ENCODE peak calls at places on chromosomes 11 and 22, in five cellular contexts. A is body of pancreas, R is IMR-90, M is Peyer's patch, I is cardiac muscle cell. H is an unnamed sample.
A peak's percentile ranks its signal among the peaks of the same experiment; 100 is the strongest.

GRCh38 chr22:27242111-27242436 is 559.5 kb downstream of the MN1 start:
- DNase-seq in I (no peak), R (no peak), A (no peak), M (no peak), H (no peak)

GRCh38 chr22:41448189-41448808 is 1.7 kb upstream of the TOB2 start:
- DNase-seq in A (peak; percentile 98), I (peak; percentile 100), R (peak; percentile 99), M (peak; percentile 92), H (peak; percentile 96)

GRCh38 chr11:3090096-3090901 is 33.1 kb upstream of the CARS1 start:
- DNase-seq in M (no peak), A (no peak), R (no peak), I (no peak), H (no peak)

GRCh38 chr11:114258696-114259095 is 37.5 kb upstream of the NNMT start:
- DNase-seq in M (peak; percentile 55), R (no peak), I (no peak), A (no peak), H (no peak)

GRCh38 chr11:8768625-8769333 is 86.2 kb downstream of the RPL27A start:
- DNase-seq in I (peak; percentile 56), M (no peak), R (peak; percentile 89), A (peak; percentile 64), H (peak; percentile 64)

GRCh38 chr11:114319716-114320328 is 23.6 kb downstream of the NNMT start:
- DNase-seq in R (no peak), M (no peak), I (peak; percentile 23), A (no peak), H (no peak)

GRCh38 chr11:19890308-19890707 is 177.7 kb downstream of the NAV2 start:
- DNase-seq in M (no peak), R (peak; percentile 88), I (peak; percentile 84), A (no peak), H (no peak)

GRCh38 chr11:67051494-67051893 is 5.2 kb upstream of the RHOD start:
- DNase-seq in I (no peak), R (no peak), M (no peak), A (no peak), H (no peak)

GRCh38 chr11:7672960-7673723 is at the start of gene CYB5R2:
- DNase-seq in A (peak; percentile 74), M (peak; percentile 61), I (peak; percentile 80), R (peak; percentile 5), H (peak; percentile 70)

GRCh38 chr11:2992234-2992999 is at the start of gene NAP1L4:
- DNase-seq in M (peak; percentile 97), A (peak; percentile 97), I (peak; percentile 97), R (peak; percentile 95), H (peak; percentile 97)

GRCh38 chr11:45886816-45887520 is 1.5 kb downstream of the MAPK8IP1 start:
- DNase-seq in M (no peak), I (no peak), R (no peak), A (no peak), H (no peak)

GRCh38 chr11:45889966-45890365 is 4.5 kb downstream of the MAPK8IP1 start:
- DNase-seq in R (no peak), A (no peak), I (no peak), M (no peak), H (no peak)

GRCh38 chr11:45890886-45891550 is 5.6 kb downstream of the MAPK8IP1 start:
- DNase-seq in R (no peak), M (no peak), I (no peak), A (no peak), H (no peak)

GRCh38 chr11:45887587-45887986 is 2.1 kb downstream of the MAPK8IP1 start:
- DNase-seq in R (no peak), I (no peak), A (no peak), M (no peak), H (no peak)

GRCh38 chr11:45889555-45889954 is 4.1 kb downstream of the MAPK8IP1 start:
- DNase-seq in R (no peak), A (no peak), I (no peak), M (no peak), H (no peak)
- H3K4me3 ChIP-seq in R (no peak overlapping the region), A (no peak overlapping the region), I (no peak overlapping the region), M (no peak overlapping the region), H (no peak overlapping the region)

GRCh38 chr11:44992774-44993173 is 42.1 kb upstream of the TP53I11 start:
- DNase-seq in M (no peak), I (no peak), A (no peak), R (no peak), H (no peak)

GRCh38 chr11:44988981-44989635 is 38.4 kb upstream of the TP53I11 start:
- DNase-seq in M (no peak), A (no peak), R (no peak), I (no peak), H (no peak)

GRCh38 chr11:44989831-44990566 is 39.3 kb upstream of the TP53I11 start:
- DNase-seq in R (no peak), I (peak; percentile 62), M (no peak), A (peak; percentile 89), H (no peak)

GRCh38 chr11:44992181-44992582 is 41.5 kb upstream of the TP53I11 start:
- DNase-seq in A (peak; percentile 92), R (no peak), I (no peak), M (no peak), H (no peak)

GRCh38 chr11:44990665-44991064 is 40.0 kb upstream of the TP53I11 start:
- DNase-seq in A (no peak), M (no peak), R (no peak), I (no peak), H (no peak)
- H3K27me3 ChIP-seq in A (no peaks in the 10 kb centered on the region), M (no peaks in the 10 kb centered on the region), R (peaks cover 58% of the 10 kb centered on the region), I (no peaks in the 10 kb centered on the region), H (no peaks in the 10 kb centered on the region)

GRCh38 chr11:65425971-65426838 is 3.6 kb downstream of the NEAT1 start:
- DNase-seq in R (peak; percentile 89), I (peak; percentile 80), A (no peak), M (peak; percentile 10), H (no peak)
- TF ChIP-seq CTCF in R (no peak), I (no peak), A (no peak), M (no peak), H (no peak)

DNA sequence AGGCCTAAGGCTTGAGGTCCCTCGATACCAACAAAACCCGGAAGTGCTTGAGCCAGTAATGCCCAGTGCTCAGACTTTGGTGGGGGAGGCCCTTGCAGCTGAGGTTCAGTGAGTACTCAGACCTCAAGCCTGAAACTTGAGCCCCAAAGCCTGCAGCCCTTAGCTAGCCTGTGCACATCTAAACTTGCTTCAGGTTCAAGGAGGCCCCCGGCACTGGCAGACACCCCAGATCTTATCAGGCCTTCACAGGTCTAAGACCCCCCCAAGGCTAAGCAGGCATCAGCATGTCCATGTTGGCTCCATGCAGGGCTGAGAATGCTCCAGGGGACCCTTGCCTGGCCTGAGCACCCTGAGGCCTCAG is 993 bp upstream of the CASTOR1 start:
- DNase-seq in M (no peak), A (peak; percentile 21), I (no peak), R (peak; percentile 23), H (peak; percentile 49)
- H3K4me3 ChIP-seq in M (peak overlapping the region; percentile 60), A (no peak overlapping the region), I (no peak overlapping the region), R (no peak overlapping the region), H (no peak overlapping the region)

GRCh38 chr22:35930933-35931332 is 97.7 kb downstream of the RBFOX2 start:
- DNase-seq in R (peak; percentile 80), M (no peak), I (peak; percentile 87), A (peak; percentile 68), H (peak; percentile 3)
- H3K27me3 ChIP-seq in R (no peaks in the 10 kb centered on the region), M (no peaks in the 10 kb centered on the region), I (no peaks in the 10 kb centered on the region), A (no peaks in the 10 kb centered on the region), H (no peaks in the 10 kb centered on the region)

DNA sequence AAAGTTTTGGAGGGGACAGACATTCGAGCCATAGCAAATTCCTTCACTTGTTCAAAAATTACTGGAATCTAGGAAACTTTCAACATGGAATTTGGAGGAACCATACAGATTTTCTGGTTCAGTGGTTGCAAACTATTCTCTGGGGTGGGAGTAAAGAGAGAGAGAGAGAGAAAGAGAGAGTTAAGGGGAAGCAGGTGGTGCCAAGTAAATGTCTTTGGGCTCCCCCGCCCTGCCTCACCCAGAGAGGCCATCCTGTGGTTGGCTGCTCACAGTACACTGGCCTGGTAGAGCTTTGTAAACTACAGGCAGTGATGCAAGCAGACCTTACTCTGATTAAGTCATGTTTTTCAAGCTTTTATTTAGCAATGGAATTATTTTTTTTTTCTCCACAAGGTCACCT is 82.6 kb downstream of the ADAMTS15 start:
- DNase-seq in A (no peak), R (no peak), I (peak; percentile 39), M (no peak), H (peak; percentile 93)
- TF ChIP-seq CTCF in A (no peak), R (peak; percentile 4), I (peak; percentile 12), M (no peak), H (peak; percentile 36)

DNA sequence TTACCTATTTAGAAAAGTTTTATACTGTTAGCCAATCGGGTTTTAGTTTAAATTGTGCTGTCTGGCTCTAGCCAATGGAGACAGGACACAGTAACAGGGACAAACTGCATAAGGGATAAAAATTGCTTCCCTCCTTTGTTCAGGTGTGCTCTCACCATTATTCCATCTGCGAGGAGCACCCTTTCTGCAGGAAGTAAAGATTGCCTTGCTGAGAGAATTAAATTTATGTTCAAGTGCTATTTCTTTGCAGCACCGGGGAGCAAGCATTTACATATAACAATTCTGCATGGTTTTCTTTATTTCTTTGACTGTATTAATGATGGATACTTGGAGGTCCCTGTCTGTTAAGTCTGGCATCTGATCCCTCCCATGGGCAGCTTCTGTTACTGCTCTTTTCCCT is 80.5 kb downstream of the BRD1 start:
- DNase-seq in A (no peak), M (no peak), I (no peak), R (no peak), H (no peak)
- H3K4me3 ChIP-seq in A (no peak overlapping the region), M (no peak overlapping the region), I (no peak overlapping the region), R (no peak overlapping the region), H (no peak overlapping the region)

DNA sequence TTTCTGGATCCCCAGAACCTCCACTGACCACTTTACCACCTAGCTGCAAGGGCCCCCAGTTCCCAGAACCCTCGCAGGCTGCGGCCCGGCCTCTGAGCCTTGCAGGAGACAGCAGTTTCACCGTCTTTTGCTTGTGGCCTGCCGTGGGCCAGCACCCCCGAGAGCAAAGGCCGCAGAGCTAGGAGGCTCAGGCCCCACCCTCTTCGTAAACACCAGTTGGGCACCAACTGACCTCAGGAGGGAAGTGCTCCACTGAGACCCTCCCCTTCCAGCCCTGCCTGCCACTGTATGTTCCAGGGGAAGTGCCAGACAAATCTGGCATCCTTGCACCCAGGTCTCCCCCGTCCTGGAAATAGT is 23.3 kb upstream of the CREB3L1 start:
- DNase-seq in M (no peak), I (no peak), A (no peak), R (no peak), H (no peak)
- H3K27me3 ChIP-seq in M (no peaks in the 10 kb centered on the region), I (no peaks in the 10 kb centered on the region), A (no peaks in the 10 kb centered on the region), R (no peaks in the 10 kb centered on the region), H (no peaks in the 10 kb centered on the region)

GRCh38 chr22:50544746-50545253 is 899 bp upstream of the KLHDC7B start:
- DNase-seq in A (no peak), I (no peak), M (no peak), R (no peak), H (peak; percentile 69)

GRCh38 chr22:50545522-50546325 is at the start of gene KLHDC7B:
- DNase-seq in R (peak; percentile 35), I (no peak), M (no peak), A (no peak), H (no peak)

GRCh38 chr22:50542416-50542927 is 3.2 kb upstream of the KLHDC7B start:
- DNase-seq in R (no peak), M (no peak), A (peak; percentile 61), I (no peak), H (no peak)

GRCh38 chr22:50546326-50547230 is 879 bp downstream of the KLHDC7B start:
- DNase-seq in I (no peak), A (no peak), M (no peak), R (no peak), H (no peak)

GRCh38 chr22:50544078-50544745 is 1.5 kb upstream of the KLHDC7B start:
- DNase-seq in A (peak; percentile 79), R (peak; percentile 49), I (peak; percentile 77), M (peak; percentile 82), H (peak; percentile 74)
- TF ChIP-seq CTCF in A (peak; percentile 32), R (peak; percentile 61), I (peak; percentile 68), M (peak; percentile 52), H (peak; percentile 64)

H was measured in thyroid gland.